ENCODE peak calls at places on chromosomes 5 and 9, in seven cellular contexts. B, N, O, X, D, H and J are unnamed samples.

GRCh38 chr5:128436825-128437224 is 101.2 kb downstream of the FBN2 start:
- DNase-seq in B (no peak), N (no peak), O (no peak), X (no peak), D (no peak), H (no peak), J (no peak)

GRCh38 chr5:110221036-110221435 is 505.4 kb downstream of the TMEM232 start:
- DNase-seq in B (no peak), N (no peak), O (no peak), X (no peak), D (no peak), H (no peak), J (no peak)

GRCh38 chr9:79604149-79604548 is 32.4 kb downstream of the TLE4 start:
- DNase-seq in B (no peak), N (no peak), O (no peak), X (no peak), D (no peak), H (no peak), J (no peak)

GRCh38 chr9:26262431-26262830 is 584.2 kb upstream of the TUSC1 start:
- DNase-seq in B (no peak), N (no peak), O (no peak), X (no peak), D (no peak), H (no peak), J (no peak)

GRCh38 chr5:145803617-145804016 is 31.5 kb downstream of the PRELID2 start:
- DNase-seq in B (no peak), N (no peak), O (no peak), X (no peak), D (no peak), H (no peak), J (no peak)

GRCh38 chr9:122844137-122844536 is 15.7 kb upstream of the PDCL start:
- DNase-seq in B (no peak), N (no peak), O (no peak), X (no peak), D (no peak), H (no peak), J (no peak)

GRCh38 chr5:74595143-74595915 is 45.2 kb downstream of the ENC1 start:
- DNase-seq in B (no peak), N (no peak), O (no peak), X (no peak), D (no peak), H (no peak), J (no peak)

GRCh38 chr9:37593877-37594448 is 1.6 kb upstream of the TOMM5 start:
- DNase-seq in B (no peak), N (no peak), O (no peak), X (no peak), D (no peak), H (no peak), J (no peak)

GRCh38 chr5:68344447-68345111 is 129.0 kb downstream of the PIK3R1 start:
- DNase-seq in B (no peak), N (no peak), O (no peak), X (no peak), D (no peak), H (no peak), J (no peak)

GRCh38 chr5:179668404-179668803 is 12.4 kb downstream of the CBY3 start:
- DNase-seq in B (peak; percentile 51), N (peak; percentile 38), O (peak; percentile 50), X (peak; percentile 59), D (no peak), H (no peak), J (peak; percentile 42)

GRCh38 chr5:73605223-73606087 is 20.5 kb upstream of the ARHGEF28 start:
- DNase-seq in B (no peak), N (peak; percentile 71), O (no peak), X (no peak), D (no peak), H (no peak), J (no peak)

GRCh38 chr5:141664733-141665461 is 13.7 kb upstream of the FCHSD1 start:
- DNase-seq in B (peak; percentile 88), N (peak; percentile 91), O (peak; percentile 74), X (peak; percentile 80), D (no peak), H (peak; percentile 31), J (peak; percentile 72)

GRCh38 chr5:28714887-28715286 is 1676.5 kb upstream of the CDH9 start:
- DNase-seq in B (no peak), N (no peak), O (no peak), X (no peak), D (no peak), H (no peak), J (no peak)

GRCh38 chr9:21964925-21965385 is 29.2 kb downstream of the CDKN2A start:
- DNase-seq in B (no peak), N (peak; percentile 38), O (no peak), X (no peak), D (no peak), H (no peak), J (no peak)

GRCh38 chr9:34125681-34126206 is 754 bp downstream of the DCAF12 start:
- DNase-seq in B (no peak), N (no peak), O (no peak), X (no peak), D (no peak), H (no peak), J (peak; percentile 9)

GRCh38 chr9:78295731-78296130 is 1.2 kb upstream of the PSAT1 start:
- DNase-seq in B (no peak), N (no peak), O (no peak), X (no peak), D (no peak), H (no peak), J (no peak)

GRCh38 chr5:149747141-149747832 is 17.2 kb downstream of the PPARGC1B start:
- DNase-seq in B (no peak), N (peak; percentile 90), O (no peak), X (no peak), D (no peak), H (no peak), J (no peak)

GRCh38 chr9:13424204-13424603 is 144.7 kb upstream of the MPDZ start:
- DNase-seq in B (no peak), N (no peak), O (no peak), X (no peak), D (no peak), H (no peak), J (peak; percentile 11)

GRCh38 chr5:32462618-32463017 is 18.1 kb upstream of the ZFR start:
- DNase-seq in B (no peak), N (no peak), O (no peak), X (no peak), D (no peak), H (no peak), J (no peak)

GRCh38 chr5:33721491-33722245 is 170.1 kb downstream of the ADAMTS12 start:
- DNase-seq in B (no peak), N (no peak), O (no peak), X (no peak), D (no peak), H (no peak), J (no peak)

GRCh38 chr9:124683043-124683442 is 88.1 kb downstream of the NR6A1 start:
- DNase-seq in B (no peak), N (no peak), O (no peak), X (no peak), D (no peak), H (no peak), J (no peak)

GRCh38 chr9:92482336-92482735 is at the start of gene ASPN:
- DNase-seq in B (no peak), N (no peak), O (no peak), X (no peak), D (no peak), H (no peak), J (no peak)
- H3K27ac ChIP-seq in B (no peak within 1 kb of the TSS), N (peak within 1 kb of the TSS; percentile 81), O (no peak within 1 kb of the TSS), X (no peak within 1 kb of the TSS), D (peak within 1 kb of the TSS; percentile 27), H (no peak within 1 kb of the TSS), J (no peak within 1 kb of the TSS)

DNA sequence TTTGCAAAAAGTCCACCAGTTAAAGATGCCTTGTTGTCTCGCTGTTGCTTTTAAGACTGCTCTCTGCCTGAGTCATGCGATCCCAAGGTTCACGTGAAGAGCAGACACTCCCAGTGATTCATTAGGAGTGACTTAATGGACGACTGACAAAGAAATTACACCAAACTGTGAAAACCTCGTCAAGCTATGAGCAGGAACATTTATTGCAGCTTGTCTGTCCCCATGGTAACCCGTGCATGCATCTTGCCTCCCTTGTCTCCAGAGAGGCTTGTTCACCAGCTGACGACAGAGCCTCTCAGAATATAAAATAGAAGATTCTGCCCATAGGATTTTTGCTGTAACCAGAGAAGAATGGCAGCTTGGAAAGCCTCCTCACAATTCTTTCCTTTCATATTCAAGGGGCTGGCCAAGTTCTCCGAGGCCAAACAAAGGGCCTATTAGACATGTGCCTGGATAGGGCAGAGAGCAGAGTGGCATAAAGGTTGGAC is 352.7 kb downstream of the SPOCK1 start:
- DNase-seq in B (no peak), N (no peak), O (no peak), X (no peak), D (no peak), H (no peak), J (no peak)
- H3K4me3 ChIP-seq in B (no peak overlapping the region), N (no peak overlapping the region), O (no peak overlapping the region), X (no peak overlapping the region), D (no peak overlapping the region), H (no peak overlapping the region), J (no peak overlapping the region)

DNA sequence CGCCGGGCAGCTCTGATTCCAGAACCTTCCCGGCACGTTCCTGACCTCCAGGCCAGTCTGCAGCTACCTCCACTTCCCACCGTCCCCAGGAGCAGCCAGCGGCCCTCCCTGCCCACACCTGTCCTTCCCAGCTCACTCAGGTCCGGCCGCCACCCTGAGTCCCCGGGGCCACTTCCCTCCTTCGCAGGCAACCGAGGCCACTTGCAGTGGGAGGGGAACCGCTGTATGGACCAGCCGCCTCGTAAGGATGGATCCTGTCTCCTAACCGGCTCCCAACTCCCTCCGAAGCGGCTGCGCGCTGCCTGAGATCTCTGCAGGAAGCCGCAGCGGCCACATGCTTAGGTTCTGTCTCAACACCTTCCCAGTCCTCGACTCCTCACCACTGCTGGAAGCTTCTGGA is 7.5 kb downstream of the TMEM250 start:
- DNase-seq in B (no peak), N (no peak), O (no peak), X (no peak), D (no peak), H (no peak), J (no peak)
- H3K27ac ChIP-seq in B (no peak overlapping the region), N (no peak overlapping the region), O (peak overlapping the region; percentile 31), X (no peak overlapping the region), D (no peak overlapping the region), H (peak overlapping the region; percentile 77), J (peak overlapping the region; percentile 88)

DNA sequence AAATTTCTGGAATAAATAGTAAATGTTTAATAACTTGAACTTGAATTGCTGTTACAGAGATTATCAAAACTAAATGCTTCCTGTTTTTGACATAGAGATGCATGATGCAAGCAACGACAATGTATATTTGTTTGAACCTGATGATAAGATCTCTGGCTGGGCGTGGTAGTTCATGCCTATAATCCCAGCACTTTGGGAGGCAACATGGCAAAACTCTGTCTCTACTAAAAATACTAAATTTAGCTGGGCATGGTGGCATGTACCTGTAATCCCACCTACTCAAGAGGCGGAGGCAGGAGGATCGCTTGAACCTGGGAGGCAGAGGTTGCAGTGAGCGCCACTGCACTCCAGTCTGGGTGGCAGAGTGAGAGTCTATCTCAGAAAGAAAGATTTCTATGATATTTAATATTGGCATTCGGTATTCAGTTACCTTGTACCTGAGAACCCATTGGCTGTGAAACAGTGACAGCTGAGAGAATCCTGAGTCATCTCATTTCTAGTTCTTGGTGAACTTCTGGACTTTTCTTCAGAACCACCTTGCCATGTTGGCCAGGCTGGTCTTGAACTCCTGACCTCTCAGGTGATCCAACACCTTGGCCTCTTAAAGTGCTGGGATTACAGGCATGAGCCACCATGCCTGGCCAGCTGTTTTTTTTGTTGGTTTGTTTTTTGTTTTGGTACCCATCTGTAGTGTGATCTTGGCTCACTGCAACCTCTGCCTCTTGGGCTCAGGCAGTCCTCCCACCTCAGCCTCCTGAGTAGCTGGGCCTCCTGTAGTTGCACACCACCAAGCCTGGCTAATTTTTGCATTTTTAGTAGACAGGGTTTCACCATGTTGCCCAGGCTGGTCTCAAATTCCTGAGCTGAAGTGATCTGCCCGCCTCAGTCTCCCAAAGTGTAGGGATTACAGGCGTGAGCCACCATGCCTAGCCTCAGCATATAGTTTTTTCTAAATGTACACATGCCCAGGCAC is 10.0 kb upstream of the FGF18 start:
- DNase-seq in B (no peak), N (no peak), O (no peak), X (no peak), D (no peak), H (no peak), J (no peak)
- H3K4me3 ChIP-seq in B (no peak overlapping the region), N (no peak overlapping the region), O (no peak overlapping the region), X (no peak overlapping the region), D (no peak overlapping the region), H (no peak overlapping the region), J (no peak overlapping the region)